ENCODE peak calls at places on chromosome 10, in seven cellular contexts. F is PC-3, T is hepatocyte, O is HCT116, J is neural progenitor cell, V is MM.1S, X is GM23338. H is an unnamed sample.

GRCh38 chr10:131996508-131997365 is 15.0 kb upstream of the BNIP3 start:
- DNase-seq in V (no peak), F (no peak), J (no peak), T (no peak), X (no peak), O (no peak), H (no peak)

GRCh38 chr10:110311357-110311949 is 6.7 kb upstream of the SMNDC1 start:
- DNase-seq in V (peak), J (peak), T (peak), F (peak), O (peak), X (peak), H (peak)

GRCh38 chr10:74171625-74172024 is 20.6 kb downstream of the ADK start:
- DNase-seq in T (no peak), X (no peak), O (no peak), F (no peak), V (no peak), J (no peak), H (no peak)

GRCh38 chr10:103699611-103700435 is 155.6 kb downstream of the SH3PXD2A start:
- DNase-seq in V (peak), F (no peak), X (peak), O (no peak), J (peak), T (no peak), H (no peak)

GRCh38 chr10:21628023-21628422 is 94.0 kb downstream of the MLLT10 start:
- DNase-seq in O (no peak), J (no peak), T (no peak), V (no peak), X (no peak), F (no peak), H (no peak)

GRCh38 chr10:123991622-123992570 is 100.3 kb upstream of the CPXM2 start:
- DNase-seq in F (no peak), X (no peak), T (no peak), V (no peak), O (no peak), J (no peak), H (peak)

GRCh38 chr10:85643839-85644525 is 722.6 kb downstream of the GRID1 start:
- DNase-seq in V (no peak), O (peak), F (peak), T (peak), J (no peak), X (no peak), H (no peak)

GRCh38 chr10:7184660-7185366 is 226.0 kb downstream of the SFMBT2 start:
- DNase-seq in X (no peak), J (no peak), V (no peak), T (no peak), O (no peak), F (no peak), H (no peak)

GRCh38 chr10:36801660-36802059 is 323.7 kb upstream of the ANKRD30A start:
- DNase-seq in J (no peak), V (no peak), F (no peak), O (no peak), T (no peak), X (no peak), H (no peak)

GRCh38 chr10:49393757-49394156 is 2.1 kb downstream of the DRGX start:
- DNase-seq in O (no peak), V (no peak), T (no peak), X (peak), F (no peak), J (peak), H (no peak)

GRCh38 chr10:8473205-8473604 is 418.7 kb downstream of the GATA3 start:
- DNase-seq in O (no peak), F (peak), X (no peak), J (no peak), V (no peak), T (no peak), H (no peak)

GRCh38 chr10:44978570-44979280 is at the start of gene DEPP1:
- DNase-seq in J (peak), V (peak), T (peak), X (peak), F (peak), O (peak), H (peak)

GRCh38 chr10:22171131-22171530 is 46.7 kb downstream of the EBLN1 start:
- DNase-seq in F (no peak), X (no peak), V (no peak), J (no peak), T (no peak), O (no peak), H (no peak)

GRCh38 chr10:9244880-9245279 is 1190.4 kb downstream of the GATA3 start:
- DNase-seq in X (no peak), J (peak), T (no peak), O (no peak), F (no peak), V (no peak), H (no peak)

GRCh38 chr10:49646256-49646870 is 32.5 kb downstream of the CHAT start:
- DNase-seq in X (no peak), O (no peak), J (no peak), T (no peak), V (no peak), F (no peak), H (no peak)

GRCh38 chr10:102208311-102209035 is 17.6 kb upstream of the ELOVL3 start:
- DNase-seq in V (no peak), T (no peak), J (no peak), F (no peak), X (no peak), O (no peak), H (no peak)

GRCh38 chr10:35423505-35424306 is 87.4 kb downstream of the CCNY start:
- DNase-seq in J (no peak), O (no peak), F (peak), V (no peak), T (no peak), X (no peak), H (peak)
- TF ChIP-seq EZH2 in J (no peak), O (no peak), F (no peak), V (no peak), T (no peak), X (no peak), H (no peak)

GRCh38 chr10:13683017-13683416 is 96.3 kb downstream of the PRPF18 start:
- DNase-seq in T (no peak), O (no peak), J (no peak), F (no peak), X (no peak), V (no peak), H (no peak)

GRCh38 chr10:13685885-13686284 is 99.1 kb downstream of the PRPF18 start:
- DNase-seq in F (no peak), X (no peak), V (no peak), O (no peak), T (no peak), J (no peak), H (no peak)

GRCh38 chr10:13684252-13684791 is 97.6 kb downstream of the PRPF18 start:
- DNase-seq in F (no peak), V (no peak), J (no peak), X (no peak), O (no peak), T (no peak), H (peak)

GRCh38 chr10:13686331-13686752 is 99.6 kb downstream of the PRPF18 start:
- DNase-seq in J (no peak), X (no peak), F (no peak), O (no peak), T (no peak), V (no peak), H (no peak)

GRCh38 chr10:13684813-13685511 is 98.2 kb downstream of the PRPF18 start:
- DNase-seq in F (no peak), X (no peak), J (no peak), V (no peak), T (no peak), O (no peak), H (peak)
- H3K4me2 ChIP-seq in F (no peak), X (no peak), J (no peak), V (no peak), T (peak), O (no peak), H (peak)

DNA sequence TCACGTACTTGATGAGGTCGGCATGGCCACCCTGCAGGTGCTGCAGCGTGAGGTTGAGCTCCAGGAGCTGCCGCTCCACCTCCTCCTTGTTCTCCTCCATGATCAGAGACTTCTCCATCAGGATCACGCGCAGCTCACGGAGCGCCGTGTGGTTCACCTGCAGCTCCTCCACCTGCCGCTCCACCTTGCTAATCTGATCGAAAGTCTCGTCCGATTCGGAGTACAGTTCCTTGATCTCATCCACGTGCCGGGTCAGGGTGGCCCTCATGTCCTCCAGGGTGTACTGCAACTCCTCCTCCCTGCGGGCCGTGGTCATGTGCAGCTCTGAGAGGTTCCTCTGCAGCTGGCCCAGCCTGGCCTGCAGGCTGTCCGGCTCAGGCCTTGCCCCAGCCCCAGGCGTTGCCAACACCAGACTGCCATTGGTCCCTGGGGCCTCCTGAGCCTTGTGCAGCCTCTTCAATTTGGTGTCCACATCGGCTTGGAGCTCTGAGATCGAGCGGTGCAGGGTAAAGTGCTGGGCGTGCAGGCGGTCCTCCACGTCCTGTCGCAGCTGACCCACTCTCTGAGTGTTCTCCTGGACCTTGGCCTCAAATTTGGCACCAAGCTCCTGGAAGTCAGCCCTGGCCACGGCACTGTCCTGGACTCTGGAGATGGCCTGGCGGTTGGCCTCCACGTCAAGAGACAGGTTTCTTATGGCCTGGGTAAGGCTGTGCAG is 13.9 kb downstream of the MMRN2 start:
- DNase-seq in V (no peak), X (no peak), T (no peak), J (no peak), F (no peak), O (no peak), H (no peak)
- TF ChIP-seq EZH2phosphoT487 in V (no peak), X (no peak), T (no peak), J (no peak), F (no peak), O (no peak), H (no peak)

GRCh38 chr10:70051878-70052277 is 768 bp upstream of the MACROH2A2 start:
- DNase-seq in V (no peak), O (no peak), X (no peak), J (peak), T (no peak), F (peak), H (no peak)
- TF ChIP-seq EZH2 in V (no peak), O (no peak), X (no peak), J (no peak), T (no peak), F (no peak), H (no peak)

GRCh38 chr10:60155945-60156683 is 233.6 kb downstream of the ANK3 start:
- DNase-seq in X (no peak), T (no peak), V (no peak), J (no peak), F (no peak), O (no peak), H (no peak)
- H3K4me2 ChIP-seq in X (no peak), T (no peak), V (no peak), J (no peak), F (no peak), O (no peak), H (no peak)

GRCh38 chr10:71443676-71444075 is 47.0 kb downstream of the CDH23 start:
- DNase-seq in T (no peak), X (peak), J (peak), O (no peak), V (no peak), F (no peak), H (no peak)

GRCh38 chr10:71442859-71443570 is 46.3 kb downstream of the CDH23 start:
- DNase-seq in F (no peak), O (no peak), V (no peak), T (no peak), J (no peak), X (no peak), H (no peak)

GRCh38 chr10:71447676-71448075 is 51.0 kb downstream of the CDH23 start:
- DNase-seq in V (no peak), O (no peak), T (no peak), J (no peak), X (no peak), F (no peak), H (no peak)

GRCh38 chr10:71442000-71442399 is 45.3 kb downstream of the CDH23 start:
- DNase-seq in V (no peak), T (no peak), O (no peak), F (no peak), X (no peak), J (no peak), H (no peak)

DNA sequence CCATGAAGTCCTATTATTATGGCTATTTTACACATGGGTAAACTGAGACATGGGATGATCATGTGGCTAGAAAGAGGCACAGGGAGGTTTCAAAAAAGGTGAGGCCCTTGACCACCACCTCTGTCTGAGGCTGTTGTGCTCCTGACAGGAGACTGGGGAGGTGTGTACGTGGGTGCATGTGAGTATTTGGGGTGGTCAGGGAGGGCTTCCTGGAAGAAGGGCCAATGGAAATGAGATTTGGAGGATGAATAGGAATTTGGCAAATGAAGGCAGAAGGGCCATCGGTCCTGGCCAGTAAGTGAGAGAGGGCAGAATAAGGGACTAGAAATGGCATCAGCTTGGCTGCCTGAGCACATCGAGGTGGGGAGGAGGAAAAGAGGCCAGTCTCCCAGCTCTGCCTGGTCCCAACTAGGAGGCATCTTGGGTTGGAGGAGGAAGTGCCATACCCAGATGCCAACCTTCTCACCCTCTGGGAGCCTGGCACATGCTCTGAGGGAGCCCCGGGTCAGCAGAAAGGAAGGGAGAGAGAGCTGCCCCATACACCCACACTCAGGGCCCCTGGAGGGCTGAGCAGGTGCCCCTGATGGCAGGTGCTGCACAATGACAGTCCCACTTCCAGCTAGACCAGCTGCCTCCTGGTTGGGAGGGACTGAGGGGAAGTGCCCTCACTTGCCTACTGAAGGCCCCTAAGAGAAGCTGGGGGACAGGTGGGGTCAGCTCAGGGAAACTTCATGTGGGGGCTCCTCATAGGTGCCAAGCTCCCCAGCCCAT is 47.7 kb downstream of the CDH23 start:
- DNase-seq in X (no peak), T (no peak), F (no peak), J (no peak), V (no peak), O (no peak), H (no peak)
- TF ChIP-seq EZH2phosphoT487 in X (no peak), T (no peak), F (no peak), J (no peak), V (no peak), O (no peak), H (no peak)

GRCh38 chr10:28810062-28810870 is 132.9 kb downstream of the BAMBI start:
- DNase-seq in O (no peak), T (no peak), X (peak), V (no peak), F (peak), J (peak), H (no peak)

GRCh38 chr10:28806951-28807759 is 129.8 kb downstream of the BAMBI start:
- DNase-seq in T (no peak), J (no peak), V (no peak), F (no peak), O (no peak), X (no peak), H (no peak)

GRCh38 chr10:28808693-28809092 is 131.4 kb downstream of the BAMBI start:
- DNase-seq in O (no peak), J (no peak), X (no peak), V (no peak), T (no peak), F (no peak), H (no peak)

GRCh38 chr10:28806481-28806880 is 129.2 kb downstream of the BAMBI start:
- DNase-seq in V (no peak), T (no peak), J (no peak), O (no peak), X (no peak), F (no peak), H (no peak)

GRCh38 chr10:28807760-28808613 is 130.7 kb downstream of the BAMBI start:
- DNase-seq in O (no peak), X (no peak), J (no peak), V (no peak), F (no peak), T (peak), H (no peak)
- TF ChIP-seq EZH2 in O (no peak), X (no peak), J (no peak), V (no peak), F (no peak), T (no peak), H (no peak)

GRCh38 chr10:71747039-71747807 is 26.1 kb downstream of the VSIR start:
- DNase-seq in F (no peak), J (no peak), V (no peak), X (no peak), O (no peak), T (no peak), H (no peak)
- H3K4me2 ChIP-seq in F (no peak), J (no peak), V (no peak), X (no peak), O (no peak), T (no peak), H (no peak)